ENCODE peak calls at places on chromosomes 7 and 10, in seven cellular contexts. P is HCT116, S is HepG2, E is GM12878, Q is H1, U is SK-N-SH, O is K562. H is an unnamed sample.

GRCh38 chr7:7944619-7945282 is 23.8 kb upstream of the GLCCI1 start:
- DNase-seq in P (no peak), S (no peak), E (peak), Q (no peak), U (no peak), O (no peak), H (no peak)

GRCh38 chr10:31704195-31704594 is 224.4 kb downstream of the ARHGAP12 start:
- DNase-seq in P (no peak), S (no peak), E (no peak), Q (no peak), U (no peak), O (no peak), H (no peak)

GRCh38 chr10:106795619-106796018 is 368.9 kb downstream of the SORCS1 start:
- DNase-seq in P (no peak), S (peak), E (peak), Q (no peak), U (peak), O (peak), H (peak)

GRCh38 chr10:95097805-95098204 is 28.5 kb upstream of the CYP2C8 start:
- DNase-seq in P (no peak), S (peak), E (no peak), Q (no peak), U (no peak), O (no peak), H (no peak)

GRCh38 chr10:36946598-36946997 is 178.8 kb upstream of the ANKRD30A start:
- DNase-seq in P (no peak), S (no peak), E (no peak), Q (no peak), U (no peak), O (no peak), H (no peak)

GRCh38 chr10:98316156-98316555 is 48.2 kb upstream of the LOXL4 start:
- DNase-seq in P (no peak), S (no peak), E (no peak), Q (no peak), U (no peak), O (no peak), H (no peak)

GRCh38 chr10:58672855-58673254 is 160.2 kb downstream of the BICC1 start:
- DNase-seq in P (no peak), S (no peak), E (no peak), Q (no peak), U (no peak), O (no peak), H (no peak)

GRCh38 chr10:102837230-102837721 is at the start of gene CYP17A1:
- DNase-seq in P (no peak), S (no peak), E (no peak), Q (no peak), U (no peak), O (peak), H (no peak)

GRCh38 chr10:110363572-110364411 is 59.1 kb upstream of the SMNDC1 start:
- DNase-seq in P (no peak), S (no peak), E (no peak), Q (no peak), U (no peak), O (no peak), H (no peak)

GRCh38 chr7:71173955-71174354 is 42.0 kb downstream of the GALNT17 start:
- DNase-seq in P (no peak), S (no peak), E (no peak), Q (no peak), U (no peak), O (no peak), H (no peak)

GRCh38 chr7:3067193-3067592 is 23.5 kb upstream of the CARD11 start:
- DNase-seq in P (no peak), S (no peak), E (no peak), Q (no peak), U (no peak), O (no peak), H (no peak)

GRCh38 chr10:8051851-8052257 is 2.6 kb upstream of the GATA3 start:
- DNase-seq in P (no peak), S (no peak), E (no peak), Q (no peak), U (peak), O (no peak), H (peak)

GRCh38 chr7:89837515-89837914 is 316.8 kb upstream of the STEAP1 start:
- DNase-seq in P (no peak), S (no peak), E (no peak), Q (no peak), U (no peak), O (no peak), H (no peak)

GRCh38 chr7:106155027-106155426 is 42.9 kb upstream of the SYPL1 start:
- DNase-seq in P (no peak), S (no peak), E (peak), Q (no peak), U (no peak), O (no peak), H (no peak)

GRCh38 chr7:37068902-37069301 is 344.6 kb upstream of the AOAH start:
- DNase-seq in P (no peak), S (no peak), E (no peak), Q (no peak), U (no peak), O (no peak), H (no peak)

GRCh38 chr7:7970113-7970619 is 1.6 kb downstream of the GLCCI1 start:
- DNase-seq in P (no peak), S (no peak), E (no peak), Q (no peak), U (peak), O (no peak), H (no peak)

GRCh38 chr7:10412426-10413019 is 561.1 kb upstream of the PHF14 start:
- DNase-seq in P (peak), S (peak), E (no peak), Q (no peak), U (peak), O (peak), H (peak)

GRCh38 chr10:48606530-48607355 is 1.9 kb upstream of the ARHGAP22 start:
- DNase-seq in P (no peak), S (no peak), E (no peak), Q (peak), U (no peak), O (no peak), H (no peak)

GRCh38 chr10:51224610-51225230 is 150.4 kb downstream of the PRKG1 start:
- DNase-seq in P (no peak), S (no peak), E (no peak), Q (no peak), U (no peak), O (no peak), H (no peak)

GRCh38 chr7:52547301-52547920 is 488.0 kb upstream of the POM121L12 start:
- DNase-seq in P (no peak), S (no peak), E (no peak), Q (no peak), U (no peak), O (no peak), H (no peak)

GRCh38 chr7:31098606-31099360 is 46.7 kb downstream of the ADCYAP1R1 start:
- DNase-seq in P (no peak), S (no peak), E (no peak), Q (no peak), U (no peak), O (no peak), H (no peak)

GRCh38 chr10:45354261-45354660 is 19.8 kb upstream of the ALOX5 start:
- DNase-seq in P (no peak), S (no peak), E (no peak), Q (no peak), U (no peak), O (no peak), H (peak)

GRCh38 chr10:30434273-30435067 is 486 bp downstream of the MAP3K8 start:
- DNase-seq in P (peak), S (peak), E (no peak), Q (peak), U (peak), O (peak), H (no peak)

GRCh38 chr7:135536160-135536559 is 21.6 kb upstream of the NUP205 start:
- DNase-seq in P (no peak), S (peak), E (no peak), Q (no peak), U (no peak), O (no peak), H (no peak)

GRCh38 chr10:89355373-89355772 is 22.5 kb upstream of the IFIT1B start:
- DNase-seq in P (no peak), S (no peak), E (no peak), Q (no peak), U (no peak), O (no peak), H (no peak)

GRCh38 chr7:5420841-5421625 is 2.6 kb downstream of the TNRC18 start:
- DNase-seq in P (no peak), S (no peak), E (no peak), Q (peak), U (peak), O (peak), H (no peak)

GRCh38 chr10:5283305-5284158 is 81.2 kb upstream of the UCN3 start:
- DNase-seq in P (peak), S (peak), E (no peak), Q (peak), U (peak), O (peak), H (peak)

GRCh38 chr10:70115948-70116682 is 16.5 kb downstream of the AIFM2 start:
- DNase-seq in P (peak), S (peak), E (no peak), Q (peak), U (peak), O (peak), H (peak)

GRCh38 chr10:14653271-14654161 is 121.2 kb downstream of the FAM107B start:
- DNase-seq in P (no peak), S (no peak), E (no peak), Q (no peak), U (peak), O (no peak), H (peak)

GRCh38 chr7:36605662-36606441 is 118.4 kb downstream of the AOAH start:
- DNase-seq in P (no peak), S (no peak), E (no peak), Q (no peak), U (no peak), O (no peak), H (no peak)

GRCh38 chr10:35739998-35740397 is 97.9 kb upstream of the FZD8 start:
- DNase-seq in P (no peak), S (no peak), E (no peak), Q (no peak), U (no peak), O (no peak), H (no peak)

DNA sequence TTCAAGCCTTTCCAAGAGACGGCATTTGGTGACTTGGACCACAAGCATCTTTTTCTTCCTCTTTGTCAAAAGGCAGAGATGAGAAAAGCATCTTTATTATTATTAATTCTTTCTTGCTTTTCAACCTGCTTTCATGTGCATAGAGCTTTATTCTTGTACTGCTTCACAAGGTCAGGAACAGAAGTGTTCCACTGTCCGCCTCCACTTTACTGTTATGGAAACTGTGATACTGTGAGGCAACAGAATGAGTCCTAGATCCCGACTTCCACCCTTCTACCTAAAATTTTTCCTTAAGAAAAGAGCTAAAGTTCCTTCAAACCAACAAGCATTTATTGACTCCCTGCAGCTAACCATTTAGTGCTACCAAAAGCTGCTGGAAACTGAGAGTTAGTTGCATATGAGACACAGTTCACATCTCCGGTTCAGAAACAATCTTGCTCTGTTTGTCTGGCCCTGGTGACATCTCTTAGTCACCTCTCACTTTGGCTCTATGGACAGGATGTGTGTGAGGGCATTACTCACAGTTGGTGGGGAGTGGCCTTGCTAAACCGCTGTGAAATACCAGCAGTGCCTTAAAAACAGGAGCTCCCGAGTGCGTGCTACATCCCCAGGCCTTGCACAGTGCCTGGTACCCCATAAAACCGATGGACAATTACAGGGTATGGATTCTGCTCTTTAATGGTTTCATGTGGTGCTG is 77.1 kb upstream of the TRIL start:
- DNase-seq in P (peak), S (peak), E (no peak), Q (no peak), U (no peak), O (no peak), H (no peak)
- TF ChIP-seq JUND in P (no peak), S (no peak), E (no peak), Q (no peak), U (no peak), O (no peak), H (no peak)

GRCh38 chr7:156177396-156178055 is 365.3 kb upstream of the SHH start:
- DNase-seq in P (no peak), S (no peak), E (no peak), Q (no peak), U (no peak), O (no peak), H (no peak)

GRCh38 chr7:156179872-156180390 is 367.7 kb upstream of the SHH start:
- DNase-seq in P (no peak), S (no peak), E (no peak), Q (no peak), U (no peak), O (no peak), H (no peak)

GRCh38 chr7:156176039-156176438 is 363.8 kb upstream of the SHH start:
- DNase-seq in P (no peak), S (no peak), E (no peak), Q (no peak), U (no peak), O (no peak), H (no peak)

GRCh38 chr7:156178857-156179256 is 366.6 kb upstream of the SHH start:
- DNase-seq in P (no peak), S (no peak), E (no peak), Q (no peak), U (no peak), O (no peak), H (no peak)

DNA sequence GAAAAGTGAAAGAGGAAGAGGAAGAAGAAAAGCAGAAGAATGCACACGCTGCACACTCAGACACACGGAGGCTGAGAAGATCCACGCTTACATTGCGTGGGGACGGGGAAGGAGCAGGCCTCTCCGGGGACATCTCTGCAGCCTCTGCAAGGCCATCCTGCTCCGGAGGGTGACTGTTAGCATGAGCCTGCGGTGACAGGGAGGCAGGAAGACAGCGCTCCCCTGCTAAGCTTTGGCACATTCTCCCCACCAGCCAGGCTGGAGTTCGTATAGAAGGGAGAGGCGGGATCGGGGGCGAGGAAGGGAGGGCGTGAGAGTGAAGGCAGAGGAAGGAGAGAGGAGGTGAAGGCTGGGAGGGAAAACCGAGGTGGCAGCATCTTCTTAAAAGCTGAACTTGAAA is 366.0 kb upstream of the SHH start:
- DNase-seq in P (no peak), S (no peak), E (no peak), Q (no peak), U (no peak), O (no peak), H (no peak)
- TF ChIP-seq JUND in P (no peak), S (no peak), E (no peak), Q (no peak), U (no peak), O (no peak), H (no peak)

GRCh38 chr10:59704644-59705043 is 5.0 kb downstream of the SLC16A9 start:
- DNase-seq in P (no peak), S (no peak), E (no peak), Q (no peak), U (no peak), O (no peak), H (no peak)

GRCh38 chr10:59706851-59707797 is 2.5 kb downstream of the SLC16A9 start:
- DNase-seq in P (no peak), S (no peak), E (no peak), Q (no peak), U (no peak), O (no peak), H (no peak)

GRCh38 chr10:59711871-59712491 is 2.3 kb upstream of the SLC16A9 start:
- DNase-seq in P (no peak), S (no peak), E (no peak), Q (no peak), U (peak), O (no peak), H (no peak)

GRCh38 chr10:59709472-59710125 is at the start of gene SLC16A9:
- DNase-seq in P (peak), S (peak), E (peak), Q (peak), U (peak), O (peak), H (peak)

DNA sequence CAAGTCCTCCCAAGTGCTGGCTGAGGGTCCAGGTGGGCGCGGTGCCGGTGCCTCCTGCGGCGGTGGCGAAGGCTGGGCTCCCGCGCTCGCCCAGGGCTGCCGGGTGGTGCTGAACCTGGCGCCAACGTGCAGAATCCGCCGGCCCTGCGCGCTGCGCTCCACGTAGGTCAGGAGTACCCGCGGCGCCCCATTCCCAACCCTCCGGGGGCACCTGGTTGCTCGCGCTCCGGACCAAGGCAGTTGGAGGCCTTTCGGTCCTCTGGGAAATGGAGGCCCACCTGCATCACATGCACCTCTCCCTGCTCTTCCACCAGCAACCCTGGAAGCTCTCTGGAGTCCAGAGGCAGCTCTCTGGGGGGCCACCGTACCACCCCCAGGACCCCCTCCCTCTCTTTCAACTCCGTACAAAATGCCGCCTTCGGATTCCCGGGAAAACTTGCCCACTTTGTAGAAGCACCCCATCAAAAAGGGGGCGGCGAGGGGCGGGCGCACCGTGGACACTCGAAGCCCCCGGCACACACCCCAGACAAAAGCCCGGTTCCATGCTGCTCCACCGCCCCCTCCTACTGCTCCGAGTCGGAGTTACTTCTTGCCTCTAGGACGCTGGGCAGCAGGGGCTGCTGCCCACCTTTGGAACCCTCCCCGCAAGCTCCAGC is 706 bp downstream of the SLC16A9 start:
- DNase-seq in P (no peak), S (no peak), E (no peak), Q (peak), U (peak), O (peak), H (peak)
- TF ChIP-seq JUND in P (no peak), S (no peak), E (no peak), Q (no peak), U (no peak), O (no peak), H (no peak)

GRCh38 chr7:32256811-32257210 is 186.6 kb upstream of the PDE1C start:
- DNase-seq in P (no peak), S (no peak), E (no peak), Q (no peak), U (no peak), O (no peak), H (no peak)
- TF ChIP-seq JUND in P (no peak), S (no peak), E (no peak), Q (no peak), U (no peak), O (no peak), H (no peak)

GRCh38 chr7:132897093-132897492 is 184.8 kb downstream of the CHCHD3 start:
- DNase-seq in P (no peak), S (no peak), E (no peak), Q (no peak), U (no peak), O (no peak), H (no peak)
- TF ChIP-seq JUND in P (no peak), S (no peak), E (no peak), Q (no peak), U (no peak), O (no peak), H (no peak)

DNA sequence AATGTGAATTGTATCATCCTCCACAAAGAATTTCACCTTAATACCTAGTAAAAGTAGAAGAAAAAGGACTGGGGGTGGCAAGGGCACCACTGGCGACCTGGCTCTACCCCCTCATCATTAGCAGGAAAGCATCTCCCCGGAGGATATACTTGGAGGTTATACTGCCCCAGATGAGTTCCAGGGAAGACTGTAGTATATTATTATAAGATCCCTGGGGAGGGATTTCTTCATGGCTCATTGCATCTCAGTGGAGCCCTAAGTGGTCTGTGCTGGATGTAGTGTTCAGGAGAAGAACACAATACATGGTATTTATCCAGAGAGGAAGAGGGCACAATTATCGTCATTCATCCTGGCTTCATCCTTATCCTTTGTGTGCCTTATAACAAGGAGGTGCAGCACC is 14.2 kb upstream of the DYNC1I1 start:
- DNase-seq in P (no peak), S (no peak), E (no peak), Q (no peak), U (no peak), O (no peak), H (no peak)
- TF ChIP-seq JUND in P (no peak), S (no peak), E (no peak), Q (no peak), U (no peak), O (no peak), H (no peak)

GRCh38 chr7:151256410-151257045 is 8.0 kb upstream of the SMARCD3 start:
- DNase-seq in P (no peak), S (no peak), E (no peak), Q (no peak), U (no peak), O (no peak), H (no peak)

GRCh38 chr7:151254316-151254715 is 5.8 kb upstream of the SMARCD3 start:
- DNase-seq in P (no peak), S (no peak), E (no peak), Q (no peak), U (no peak), O (no peak), H (no peak)

GRCh38 chr7:151255390-151255789 is 6.9 kb upstream of the SMARCD3 start:
- DNase-seq in P (no peak), S (no peak), E (no peak), Q (no peak), U (no peak), O (no peak), H (no peak)

GRCh38 chr7:151252961-151253691 is 4.6 kb upstream of the SMARCD3 start:
- DNase-seq in P (no peak), S (no peak), E (no peak), Q (peak), U (no peak), O (no peak), H (no peak)

GRCh38 chr7:151254851-151255250 is 6.4 kb upstream of the SMARCD3 start:
- DNase-seq in P (no peak), S (no peak), E (no peak), Q (no peak), U (no peak), O (no peak), H (no peak)
- TF ChIP-seq JUND in P (no peak), S (no peak), E (no peak), Q (no peak), U (no peak), O (no peak), H (no peak)